ENCODE peak calls at places on chromosomes 1 and 21, in six cellular contexts. One of them, this sample, is unnamed.
A peak's percentile ranks its signal among the peaks of the same experiment; 100 is the strongest.

GRCh38 chr1:40830419-40830943 is 31.7 kb downstream of the CITED4 start:
- DNase-seq in SJSA1: no peak
- DNase-seq in G401: no peak
- DNase-seq in NCI-H510A: no peak
- DNase-seq in naive thymus-derived CD8-positive, alpha-beta T cell: no peak
- DNase-seq in activated naive CD8-positive, alpha-beta T cell treated with anti-CD3 and anti-CD28 coated beads for 36 hours: no peak
- DNase-seq in this sample: no peak

GRCh38 chr1:230894664-230895063 is 26.3 kb upstream of the C1orf198 start:
- DNase-seq in SJSA1: no peak
- DNase-seq in G401: no peak
- DNase-seq in NCI-H510A: no peak
- DNase-seq in naive thymus-derived CD8-positive, alpha-beta T cell: no peak
- DNase-seq in activated naive CD8-positive, alpha-beta T cell treated with anti-CD3 and anti-CD28 coated beads for 36 hours: no peak
- DNase-seq in this sample: no peak

GRCh38 chr1:36673207-36673606 is 190.5 kb upstream of the CSF3R start:
- DNase-seq in SJSA1: no peak
- DNase-seq in G401: no peak
- DNase-seq in NCI-H510A: no peak
- DNase-seq in naive thymus-derived CD8-positive, alpha-beta T cell: no peak
- DNase-seq in activated naive CD8-positive, alpha-beta T cell treated with anti-CD3 and anti-CD28 coated beads for 36 hours: no peak
- DNase-seq in this sample: no peak

GRCh38 chr1:40911105-40911504 is 48.9 kb upstream of the CITED4 start:
- DNase-seq in SJSA1: no peak
- DNase-seq in G401: no peak
- DNase-seq in NCI-H510A: no peak
- DNase-seq in naive thymus-derived CD8-positive, alpha-beta T cell: no peak
- DNase-seq in activated naive CD8-positive, alpha-beta T cell treated with anti-CD3 and anti-CD28 coated beads for 36 hours: no peak
- DNase-seq in this sample: no peak

GRCh38 chr1:111204923-111205723 is 4.7 kb upstream of the DENND2D start:
- DNase-seq in SJSA1: no peak
- DNase-seq in G401: no peak
- DNase-seq in NCI-H510A: no peak
- DNase-seq in naive thymus-derived CD8-positive, alpha-beta T cell: no peak
- DNase-seq in activated naive CD8-positive, alpha-beta T cell treated with anti-CD3 and anti-CD28 coated beads for 36 hours: no peak
- DNase-seq in this sample: no peak

GRCh38 chr1:31723828-31724359 is 20.1 kb upstream of the COL16A1 start:
- DNase-seq in SJSA1: peak; percentile 75
- DNase-seq in G401: peak; percentile 36
- DNase-seq in NCI-H510A: no peak
- DNase-seq in naive thymus-derived CD8-positive, alpha-beta T cell: no peak
- DNase-seq in activated naive CD8-positive, alpha-beta T cell treated with anti-CD3 and anti-CD28 coated beads for 36 hours: no peak
- DNase-seq in this sample: no peak

GRCh38 chr1:13960376-13960987 is 260.5 kb downstream of the PRDM2 start:
- DNase-seq in SJSA1: peak; percentile 58
- DNase-seq in G401: peak; percentile 76
- DNase-seq in NCI-H510A: peak; percentile 37
- DNase-seq in naive thymus-derived CD8-positive, alpha-beta T cell: peak; percentile 44
- DNase-seq in activated naive CD8-positive, alpha-beta T cell treated with anti-CD3 and anti-CD28 coated beads for 36 hours: peak; percentile 53
- DNase-seq in this sample: peak; percentile 77

GRCh38 chr1:39046811-39047210 is 20.7 kb downstream of the NDUFS5 start:
- DNase-seq in SJSA1: no peak
- DNase-seq in G401: no peak
- DNase-seq in NCI-H510A: no peak
- DNase-seq in naive thymus-derived CD8-positive, alpha-beta T cell: no peak
- DNase-seq in activated naive CD8-positive, alpha-beta T cell treated with anti-CD3 and anti-CD28 coated beads for 36 hours: no peak
- DNase-seq in this sample: no peak

GRCh38 chr1:232271991-232272589 is 357.8 kb downstream of the SIPA1L2 start:
- DNase-seq in SJSA1: no peak
- DNase-seq in G401: no peak
- DNase-seq in NCI-H510A: no peak
- DNase-seq in naive thymus-derived CD8-positive, alpha-beta T cell: no peak
- DNase-seq in activated naive CD8-positive, alpha-beta T cell treated with anti-CD3 and anti-CD28 coated beads for 36 hours: no peak
- DNase-seq in this sample: no peak

GRCh38 chr1:119647734-119648619 is at the start of gene ZNF697:
- DNase-seq in SJSA1: peak; percentile 98
- DNase-seq in G401: peak; percentile 96
- DNase-seq in NCI-H510A: peak; percentile 84
- DNase-seq in naive thymus-derived CD8-positive, alpha-beta T cell: no peak
- DNase-seq in activated naive CD8-positive, alpha-beta T cell treated with anti-CD3 and anti-CD28 coated beads for 36 hours: peak; percentile 64
- DNase-seq in this sample: peak; percentile 99

GRCh38 chr1:21764615-21765423 is 18.1 kb downstream of the USP48 start:
- DNase-seq in SJSA1: peak; percentile 88
- DNase-seq in G401: no peak
- DNase-seq in NCI-H510A: no peak
- DNase-seq in naive thymus-derived CD8-positive, alpha-beta T cell: no peak
- DNase-seq in activated naive CD8-positive, alpha-beta T cell treated with anti-CD3 and anti-CD28 coated beads for 36 hours: no peak
- DNase-seq in this sample: no peak

GRCh38 chr1:51170342-51170741 is 65.7 kb upstream of the RNF11 start:
- DNase-seq in SJSA1: no peak
- DNase-seq in G401: no peak
- DNase-seq in NCI-H510A: no peak
- DNase-seq in naive thymus-derived CD8-positive, alpha-beta T cell: no peak
- DNase-seq in activated naive CD8-positive, alpha-beta T cell treated with anti-CD3 and anti-CD28 coated beads for 36 hours: no peak
- DNase-seq in this sample: no peak

GRCh38 chr1:237901284-237901870 is 10.7 kb upstream of the ZP4 start:
- DNase-seq in SJSA1: no peak
- DNase-seq in G401: no peak
- DNase-seq in NCI-H510A: no peak
- DNase-seq in naive thymus-derived CD8-positive, alpha-beta T cell: no peak
- DNase-seq in activated naive CD8-positive, alpha-beta T cell treated with anti-CD3 and anti-CD28 coated beads for 36 hours: no peak
- DNase-seq in this sample: no peak

GRCh38 chr1:14677291-14677690 is 78.8 kb downstream of the KAZN start:
- DNase-seq in SJSA1: no peak
- DNase-seq in G401: no peak
- DNase-seq in NCI-H510A: no peak
- DNase-seq in naive thymus-derived CD8-positive, alpha-beta T cell: no peak
- DNase-seq in activated naive CD8-positive, alpha-beta T cell treated with anti-CD3 and anti-CD28 coated beads for 36 hours: no peak
- DNase-seq in this sample: no peak

GRCh38 chr1:3695326-3696217 is 43.3 kb downstream of the TP73 start:
- DNase-seq in SJSA1: no peak
- DNase-seq in G401: peak; percentile 40
- DNase-seq in NCI-H510A: no peak
- DNase-seq in naive thymus-derived CD8-positive, alpha-beta T cell: peak; percentile 11
- DNase-seq in activated naive CD8-positive, alpha-beta T cell treated with anti-CD3 and anti-CD28 coated beads for 36 hours: peak; percentile 36
- DNase-seq in this sample: peak; percentile 69

GRCh38 chr1:176017722-176018121 is 189.4 kb downstream of the COP1 start:
- DNase-seq in SJSA1: no peak
- DNase-seq in G401: no peak
- DNase-seq in NCI-H510A: no peak
- DNase-seq in naive thymus-derived CD8-positive, alpha-beta T cell: no peak
- DNase-seq in activated naive CD8-positive, alpha-beta T cell treated with anti-CD3 and anti-CD28 coated beads for 36 hours: no peak
- DNase-seq in this sample: no peak

GRCh38 chr1:115340879-115341278 is 2.8 kb upstream of the NGF start:
- DNase-seq in SJSA1: no peak
- DNase-seq in G401: no peak
- DNase-seq in NCI-H510A: no peak
- DNase-seq in naive thymus-derived CD8-positive, alpha-beta T cell: no peak
- DNase-seq in activated naive CD8-positive, alpha-beta T cell treated with anti-CD3 and anti-CD28 coated beads for 36 hours: no peak
- DNase-seq in this sample: no peak

GRCh38 chr1:173297798-173298391 is 90.8 kb upstream of the TNFSF4 start:
- DNase-seq in SJSA1: no peak
- DNase-seq in G401: no peak
- DNase-seq in NCI-H510A: no peak
- DNase-seq in naive thymus-derived CD8-positive, alpha-beta T cell: no peak
- DNase-seq in activated naive CD8-positive, alpha-beta T cell treated with anti-CD3 and anti-CD28 coated beads for 36 hours: peak; percentile 67
- DNase-seq in this sample: no peak

GRCh38 chr1:41360074-41361027 is 883 bp upstream of the FOXO6 start:
- DNase-seq in SJSA1: no peak
- DNase-seq in G401: no peak
- DNase-seq in NCI-H510A: peak; percentile 56
- DNase-seq in naive thymus-derived CD8-positive, alpha-beta T cell: no peak
- DNase-seq in activated naive CD8-positive, alpha-beta T cell treated with anti-CD3 and anti-CD28 coated beads for 36 hours: no peak
- DNase-seq in this sample: no peak

GRCh38 chr1:46937270-46937669 is 4.0 kb downstream of the CYP4A11 start:
- DNase-seq in SJSA1: no peak
- DNase-seq in G401: no peak
- DNase-seq in NCI-H510A: no peak
- DNase-seq in naive thymus-derived CD8-positive, alpha-beta T cell: no peak
- DNase-seq in activated naive CD8-positive, alpha-beta T cell treated with anti-CD3 and anti-CD28 coated beads for 36 hours: no peak
- DNase-seq in this sample: no peak

GRCh38 chr1:238488406-238488805 is 597.7 kb upstream of the ZP4 start:
- DNase-seq in SJSA1: no peak
- DNase-seq in G401: no peak
- DNase-seq in NCI-H510A: no peak
- DNase-seq in naive thymus-derived CD8-positive, alpha-beta T cell: no peak
- DNase-seq in activated naive CD8-positive, alpha-beta T cell treated with anti-CD3 and anti-CD28 coated beads for 36 hours: no peak
- DNase-seq in this sample: no peak

GRCh38 chr1:9093096-9093495 is 23.7 kb upstream of the SLC2A5 start:
- DNase-seq in SJSA1: no peak
- DNase-seq in G401: no peak
- DNase-seq in NCI-H510A: no peak
- DNase-seq in naive thymus-derived CD8-positive, alpha-beta T cell: no peak
- DNase-seq in activated naive CD8-positive, alpha-beta T cell treated with anti-CD3 and anti-CD28 coated beads for 36 hours: no peak
- DNase-seq in this sample: no peak

GRCh38 chr21:33969600-33969999 is 54.0 kb upstream of the ATP5PO start:
- DNase-seq in SJSA1: no peak
- DNase-seq in G401: no peak
- DNase-seq in NCI-H510A: no peak
- DNase-seq in naive thymus-derived CD8-positive, alpha-beta T cell: no peak
- DNase-seq in activated naive CD8-positive, alpha-beta T cell treated with anti-CD3 and anti-CD28 coated beads for 36 hours: no peak
- DNase-seq in this sample: no peak

GRCh38 chr1:53182688-53183276 is 13.8 kb upstream of the CPT2 start:
- DNase-seq in SJSA1: no peak
- DNase-seq in G401: no peak
- DNase-seq in NCI-H510A: no peak
- DNase-seq in naive thymus-derived CD8-positive, alpha-beta T cell: no peak
- DNase-seq in activated naive CD8-positive, alpha-beta T cell treated with anti-CD3 and anti-CD28 coated beads for 36 hours: no peak
- DNase-seq in this sample: no peak

GRCh38 chr1:185438936-185439335 is 121.9 kb upstream of the IVNS1ABP start:
- DNase-seq in SJSA1: no peak
- DNase-seq in G401: no peak
- DNase-seq in NCI-H510A: no peak
- DNase-seq in naive thymus-derived CD8-positive, alpha-beta T cell: no peak
- DNase-seq in activated naive CD8-positive, alpha-beta T cell treated with anti-CD3 and anti-CD28 coated beads for 36 hours: no peak
- DNase-seq in this sample: no peak

GRCh38 chr1:53123462-53124129 is 18.8 kb downstream of the SLC1A7 start:
- DNase-seq in SJSA1: no peak
- DNase-seq in G401: no peak
- DNase-seq in NCI-H510A: no peak
- DNase-seq in naive thymus-derived CD8-positive, alpha-beta T cell: no peak
- DNase-seq in activated naive CD8-positive, alpha-beta T cell treated with anti-CD3 and anti-CD28 coated beads for 36 hours: no peak
- DNase-seq in this sample: no peak

GRCh38 chr21:35488941-35489340 is 439.8 kb upstream of the RUNX1 start:
- DNase-seq in SJSA1: no peak
- DNase-seq in G401: no peak
- DNase-seq in NCI-H510A: no peak
- DNase-seq in naive thymus-derived CD8-positive, alpha-beta T cell: no peak
- DNase-seq in activated naive CD8-positive, alpha-beta T cell treated with anti-CD3 and anti-CD28 coated beads for 36 hours: no peak
- DNase-seq in this sample: no peak

GRCh38 chr21:33265664-33266049 is 510 bp upstream of the IL10RB start:
- DNase-seq in SJSA1: no peak
- DNase-seq in G401: no peak
- DNase-seq in NCI-H510A: peak; percentile 44
- DNase-seq in naive thymus-derived CD8-positive, alpha-beta T cell: peak; percentile 26
- DNase-seq in activated naive CD8-positive, alpha-beta T cell treated with anti-CD3 and anti-CD28 coated beads for 36 hours: no peak
- DNase-seq in this sample: peak; percentile 75

GRCh38 chr1:203325004-203325417 is 19.7 kb downstream of the BTG2 start:
- DNase-seq in SJSA1: no peak
- DNase-seq in G401: no peak
- DNase-seq in NCI-H510A: peak; percentile 76
- DNase-seq in naive thymus-derived CD8-positive, alpha-beta T cell: no peak
- DNase-seq in activated naive CD8-positive, alpha-beta T cell treated with anti-CD3 and anti-CD28 coated beads for 36 hours: peak; percentile 69
- DNase-seq in this sample: no peak

This sample was measured in Ammon's horn.